ENCODE peak calls at places on chromosomes 1 and 21, in five cellular contexts. One of them, this sample, is unnamed.

GRCh38 chr1:116424438-116424837 is 51.4 kb downstream of the ATP1A1 start:
- DNase-seq in A549: no peak
- DNase-seq in HepG2: no peak
- DNase-seq in GM12878: no peak
- DNase-seq in H1: no peak
- DNase-seq in this sample: no peak

GRCh38 chr21:43600642-43601397 is 58.5 kb downstream of the HSF2BP start:
- DNase-seq in A549: no peak
- DNase-seq in GM12878: no peak
- DNase-seq in HepG2: no peak
- DNase-seq in H1: no peak
- DNase-seq in this sample: no peak

GRCh38 chr1:3771108-3772026 is 1.2 kb upstream of the SMIM1 start:
- DNase-seq in HepG2: peak; percentile 85
- DNase-seq in A549: no peak
- DNase-seq in GM12878: no peak
- DNase-seq in H1: no peak
- DNase-seq in this sample: peak; percentile 44

GRCh38 chr1:203084588-203085527 is 954 bp downstream of the MYOG start:
- DNase-seq in GM12878: no peak
- DNase-seq in A549: no peak
- DNase-seq in HepG2: peak; percentile 6
- DNase-seq in H1: peak; percentile 47
- DNase-seq in this sample: peak; percentile 81

GRCh38 chr21:37763298-37763697 is 153.0 kb downstream of the KCNJ6 start:
- DNase-seq in HepG2: no peak
- DNase-seq in GM12878: no peak
- DNase-seq in A549: no peak
- DNase-seq in H1: no peak
- DNase-seq in this sample: no peak

GRCh38 chr1:183604048-183604808 is 14.0 kb upstream of the NCF2 start:
- DNase-seq in HepG2: no peak
- DNase-seq in A549: no peak
- DNase-seq in GM12878: peak; percentile 89
- DNase-seq in H1: no peak
- DNase-seq in this sample: peak; percentile 62

GRCh38 chr1:28056129-28056925 is 32.1 kb downstream of the EYA3 start:
- DNase-seq in GM12878: peak; percentile 69
- DNase-seq in HepG2: no peak
- DNase-seq in A549: no peak
- DNase-seq in H1: no peak
- DNase-seq in this sample: peak; percentile 52

GRCh38 chr1:28934676-28935075 is 20.3 kb downstream of the EPB41 start:
- DNase-seq in HepG2: no peak
- DNase-seq in A549: no peak
- DNase-seq in GM12878: no peak
- DNase-seq in H1: no peak
- DNase-seq in this sample: no peak

GRCh38 chr1:45266151-45266801 is 59.9 kb upstream of the ZSWIM5 start:
- DNase-seq in A549: no peak
- DNase-seq in GM12878: no peak
- DNase-seq in H1: no peak
- DNase-seq in HepG2: peak; percentile 89
- DNase-seq in this sample: peak; percentile 17

GRCh38 chr1:245301162-245301580 is 146.4 kb downstream of the KIF26B start:
- DNase-seq in H1: no peak
- DNase-seq in HepG2: no peak
- DNase-seq in GM12878: no peak
- DNase-seq in A549: no peak
- DNase-seq in this sample: no peak

GRCh38 chr1:230401763-230402294 is 24.3 kb downstream of the PGBD5 start:
- DNase-seq in A549: no peak
- DNase-seq in H1: no peak
- DNase-seq in HepG2: no peak
- DNase-seq in GM12878: no peak
- DNase-seq in this sample: no peak

GRCh38 chr1:224565186-224565585 is 50.9 kb upstream of the CNIH3 start:
- DNase-seq in GM12878: no peak
- DNase-seq in HepG2: peak; percentile 25
- DNase-seq in A549: peak; percentile 62
- DNase-seq in H1: no peak
- DNase-seq in this sample: no peak

GRCh38 chr21:36079010-36079649 is 9.3 kb downstream of the CBR1 start:
- DNase-seq in GM12878: no peak
- DNase-seq in HepG2: no peak
- DNase-seq in H1: no peak
- DNase-seq in A549: no peak
- DNase-seq in this sample: peak; percentile 53

GRCh38 chr1:75233302-75233929 is 99.2 kb downstream of the LHX8 start:
- DNase-seq in H1: no peak
- DNase-seq in HepG2: peak; percentile 38
- DNase-seq in GM12878: peak; percentile 4
- DNase-seq in A549: peak; percentile 2
- DNase-seq in this sample: peak; percentile 53

GRCh38 chr1:229980009-229980408 is 87.0 kb upstream of the GALNT2 start:
- DNase-seq in HepG2: no peak
- DNase-seq in A549: no peak
- DNase-seq in GM12878: no peak
- DNase-seq in H1: no peak
- DNase-seq in this sample: no peak

GRCh38 chr1:24481843-24482610 is 20.6 kb upstream of the RCAN3 start:
- DNase-seq in HepG2: no peak
- DNase-seq in GM12878: no peak
- DNase-seq in A549: no peak
- DNase-seq in H1: no peak
- DNase-seq in this sample: no peak

GRCh38 chr21:37986751-37987399 is 70.6 kb upstream of the KCNJ6 start:
- DNase-seq in HepG2: no peak
- DNase-seq in A549: no peak
- DNase-seq in GM12878: no peak
- DNase-seq in H1: no peak
- DNase-seq in this sample: no peak

GRCh38 chr1:212485895-212486590 is 53.3 kb downstream of the NENF start:
- DNase-seq in HepG2: peak; percentile 71
- DNase-seq in GM12878: no peak
- DNase-seq in H1: no peak
- DNase-seq in A549: peak; percentile 76
- DNase-seq in this sample: peak; percentile 45

GRCh38 chr1:166165661-166166399 is 971 bp downstream of the FAM78B start:
- DNase-seq in GM12878: no peak
- DNase-seq in H1: no peak
- DNase-seq in HepG2: no peak
- DNase-seq in A549: no peak
- DNase-seq in this sample: no peak

GRCh38 chr1:75305051-75305450 is 170.9 kb downstream of the LHX8 start:
- DNase-seq in GM12878: no peak
- DNase-seq in H1: no peak
- DNase-seq in HepG2: no peak
- DNase-seq in A549: no peak
- DNase-seq in this sample: no peak

GRCh38 chr1:227572752-227573151 is 9.4 kb downstream of the ZNF678 start:
- DNase-seq in HepG2: no peak
- DNase-seq in GM12878: no peak
- DNase-seq in A549: no peak
- DNase-seq in H1: no peak
- DNase-seq in this sample: peak; percentile 81

GRCh38 chr1:1842360-1843146 is 48.3 kb downstream of the GNB1 start:
- DNase-seq in H1: no peak
- DNase-seq in GM12878: no peak
- DNase-seq in HepG2: no peak
- DNase-seq in A549: no peak
- DNase-seq in this sample: no peak

GRCh38 chr1:5099558-5099957 is 445.1 kb downstream of the AJAP1 start:
- DNase-seq in HepG2: no peak
- DNase-seq in A549: no peak
- DNase-seq in GM12878: no peak
- DNase-seq in H1: no peak
- DNase-seq in this sample: no peak

GRCh38 chr1:232509570-232509969 is 120.4 kb downstream of the SIPA1L2 start:
- DNase-seq in H1: no peak
- DNase-seq in GM12878: no peak
- DNase-seq in HepG2: no peak
- DNase-seq in A549: no peak
- DNase-seq in this sample: no peak

GRCh38 chr21:45541221-45542039 is 810 bp downstream of the SLC19A1 start:
- DNase-seq in GM12878: no peak
- DNase-seq in H1: no peak
- DNase-seq in HepG2: no peak
- DNase-seq in A549: peak; percentile 80
- DNase-seq in this sample: peak; percentile 97

GRCh38 chr1:246280551-246280950 is 226.5 kb downstream of the SMYD3 start:
- DNase-seq in HepG2: peak; percentile 12
- DNase-seq in GM12878: no peak
- DNase-seq in A549: no peak
- DNase-seq in H1: no peak
- DNase-seq in this sample: no peak

GRCh38 chr1:38026592-38027200 is 14.2 kb downstream of the UTP11 start:
- DNase-seq in H1: no peak
- DNase-seq in GM12878: no peak
- DNase-seq in A549: peak; percentile 56
- DNase-seq in HepG2: no peak
- DNase-seq in this sample: peak; percentile 58

GRCh38 chr1:89989791-89990190 is 5.1 kb upstream of the ZNF326 start:
- DNase-seq in HepG2: peak; percentile 58
- DNase-seq in H1: no peak
- DNase-seq in A549: no peak
- DNase-seq in GM12878: no peak
- DNase-seq in this sample: no peak
- TF ChIP-seq HDAC2 in HepG2: no peak
- TF ChIP-seq HDAC2 in H1: no peak
- TF ChIP-seq HDAC2 in A549: no peak
- TF ChIP-seq HDAC2 in GM12878: no peak
- TF ChIP-seq HDAC2 in this sample: no peak

DNA sequence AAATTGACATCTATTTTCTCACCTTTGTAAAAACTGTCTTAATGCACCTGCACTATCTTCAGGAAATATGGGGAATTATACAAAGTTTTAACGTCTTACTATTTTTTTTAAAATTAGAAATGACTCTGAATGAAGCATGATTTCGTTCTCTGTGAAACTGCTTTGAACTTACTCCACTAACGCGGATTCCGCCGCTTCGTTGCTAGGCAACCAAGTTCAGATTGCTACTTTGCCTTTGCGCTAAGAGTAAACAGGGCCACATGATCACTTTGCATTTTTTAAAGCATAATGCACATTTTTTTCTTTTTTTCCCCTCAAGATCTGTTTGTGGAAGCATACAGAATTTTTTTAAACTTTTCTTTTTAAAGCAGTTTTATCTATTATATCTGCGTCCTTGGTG is 690.5 kb downstream of the BRINP3 start:
- DNase-seq in H1: no peak
- DNase-seq in A549: no peak
- DNase-seq in HepG2: peak; percentile 3
- DNase-seq in GM12878: no peak
- DNase-seq in this sample: no peak
- TF ChIP-seq HDAC2 in H1: no peak
- TF ChIP-seq HDAC2 in A549: no peak
- TF ChIP-seq HDAC2 in HepG2: no peak
- TF ChIP-seq HDAC2 in GM12878: no peak
- TF ChIP-seq HDAC2 in this sample: no peak

DNA sequence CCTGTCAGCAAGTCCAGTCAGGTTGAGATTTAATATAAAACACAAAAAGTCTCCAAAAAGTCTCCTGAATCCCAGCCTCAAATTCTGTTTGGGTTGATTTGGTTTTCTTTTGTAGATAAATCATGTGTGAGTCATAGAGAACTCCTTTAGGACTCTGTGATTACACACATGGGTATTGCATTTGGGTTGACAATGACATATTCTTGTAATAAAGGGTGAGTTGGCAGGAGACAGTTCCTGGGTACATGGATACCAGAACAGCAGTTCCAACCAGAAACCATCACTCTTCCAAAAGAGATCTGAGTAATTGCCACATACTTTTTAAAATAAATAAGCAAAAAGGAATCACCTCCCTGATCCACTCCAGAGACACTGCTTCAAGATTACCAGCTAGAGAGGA is 8.9 kb downstream of the CR2 start:
- DNase-seq in GM12878: no peak
- DNase-seq in A549: no peak
- DNase-seq in H1: no peak
- DNase-seq in HepG2: no peak
- DNase-seq in this sample: no peak
- TF ChIP-seq HDAC2 in GM12878: no peak
- TF ChIP-seq HDAC2 in A549: no peak
- TF ChIP-seq HDAC2 in H1: no peak
- TF ChIP-seq HDAC2 in HepG2: no peak
- TF ChIP-seq HDAC2 in this sample: no peak

DNA sequence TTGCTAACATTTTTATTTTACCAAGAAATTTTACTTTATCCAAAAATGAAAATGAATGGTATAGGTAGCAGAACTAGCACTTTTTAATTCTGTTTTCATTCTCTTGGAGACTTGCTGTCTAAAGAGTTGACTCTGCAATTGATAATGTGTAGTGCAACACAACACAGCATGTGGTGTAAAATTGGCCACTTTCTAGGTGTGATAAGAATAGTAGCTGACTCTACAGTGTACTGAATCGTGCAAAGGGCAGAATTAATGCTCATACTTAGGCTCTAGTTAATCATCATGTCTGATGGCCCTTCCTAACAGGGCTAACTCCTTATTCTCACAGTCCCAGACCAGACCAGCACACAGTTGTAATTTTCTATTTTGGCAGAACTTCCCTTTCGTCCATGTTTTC is 140.5 kb downstream of the NEK7 start:
- DNase-seq in GM12878: no peak
- DNase-seq in H1: no peak
- DNase-seq in HepG2: no peak
- DNase-seq in A549: no peak
- DNase-seq in this sample: no peak
- TF ChIP-seq HDAC2 in GM12878: no peak
- TF ChIP-seq HDAC2 in H1: no peak
- TF ChIP-seq HDAC2 in HepG2: no peak
- TF ChIP-seq HDAC2 in A549: no peak
- TF ChIP-seq HDAC2 in this sample: no peak

GRCh38 chr1:151834239-151834638 is 2.6 kb upstream of the RORC start:
- DNase-seq in GM12878: no peak
- DNase-seq in A549: no peak
- DNase-seq in HepG2: peak; percentile 20
- DNase-seq in H1: no peak
- DNase-seq in this sample: no peak
- TF ChIP-seq HDAC2 in GM12878: no peak
- TF ChIP-seq HDAC2 in A549: no peak
- TF ChIP-seq HDAC2 in HepG2: peak; percentile 43
- TF ChIP-seq HDAC2 in H1: no peak
- TF ChIP-seq HDAC2 in this sample: no peak

GRCh38 chr1:205272541-205272940 is 44.8 kb downstream of the TMCC2 start:
- DNase-seq in H1: no peak
- DNase-seq in GM12878: no peak
- DNase-seq in HepG2: no peak
- DNase-seq in A549: no peak
- DNase-seq in this sample: peak; percentile 35
- TF ChIP-seq HDAC2 in H1: no peak
- TF ChIP-seq HDAC2 in GM12878: no peak
- TF ChIP-seq HDAC2 in HepG2: no peak
- TF ChIP-seq HDAC2 in A549: no peak
- TF ChIP-seq HDAC2 in this sample: no peak

GRCh38 chr1:206892351-206892984 is 4.8 kb upstream of the IL24 start:
- DNase-seq in HepG2: no peak
- DNase-seq in GM12878: no peak
- DNase-seq in A549: no peak
- DNase-seq in H1: no peak
- DNase-seq in this sample: no peak
- TF ChIP-seq HDAC2 in HepG2: no peak
- TF ChIP-seq HDAC2 in GM12878: no peak
- TF ChIP-seq HDAC2 in A549: no peak
- TF ChIP-seq HDAC2 in H1: no peak
- TF ChIP-seq HDAC2 in this sample: no peak

This sample was measured in K562.